ENCODE peak calls at places on chromosomes 11 and 22, in ten cellular contexts. A, N, L, Q, F, Y, Z, R, P and I are unnamed samples.

GRCh38 chr11:129815596-129816461 is at the start of gene TMEM45B:
- DNase-seq in A (peak; percentile 76), N (no peak), L (peak; percentile 26), Q (no peak), F (peak; percentile 42), Y (no peak), Z (peak; percentile 83), R (no peak), P (peak; percentile 78), I (no peak)

GRCh38 chr22:44180706-44181032 is at the start of gene PARVG:
- DNase-seq in A (peak; percentile 63), N (no peak), L (peak; percentile 32), Q (no peak), F (no peak), Y (no peak), Z (no peak), R (no peak), P (peak; percentile 70), I (no peak)

GRCh38 chr22:27110985-27111451 is 453.6 kb downstream of the MIAT start:
- DNase-seq in A (peak; percentile 32), N (peak; percentile 78), L (peak; percentile 49), Q (no peak), F (peak; percentile 24), Y (no peak), Z (no peak), R (no peak), P (no peak), I (no peak)

GRCh38 chr22:23213581-23214341 is 33.5 kb downstream of the BCR start:
- DNase-seq in A (no peak), N (no peak), L (no peak), Q (no peak), F (no peak), Y (no peak), Z (peak; percentile 2), R (no peak), P (peak; percentile 0), I (no peak)

GRCh38 chr11:112724194-112724790 is 236.9 kb upstream of the NCAM1 start:
- DNase-seq in A (no peak), N (no peak), L (no peak), Q (no peak), F (no peak), Y (no peak), Z (no peak), R (no peak), P (no peak), I (no peak)

GRCh38 chr11:2778630-2779498 is 79.1 kb upstream of the KCNQ1OT1 start:
- DNase-seq in A (peak; percentile 28), N (peak; percentile 26), L (peak; percentile 95), Q (peak; percentile 24), F (peak; percentile 92), Y (peak; percentile 88), Z (peak; percentile 78), R (no peak), P (peak; percentile 86), I (peak; percentile 86)

GRCh38 chr11:88553204-88553603 is 215.7 kb upstream of the CTSC start:
- DNase-seq in A (no peak), N (no peak), L (no peak), Q (no peak), F (no peak), Y (no peak), Z (no peak), R (no peak), P (no peak), I (no peak)

GRCh38 chr11:73262851-73263495 is 9.2 kb upstream of the P2RY6 start:
- DNase-seq in A (peak; percentile 14), N (peak; percentile 48), L (no peak), Q (no peak), F (no peak), Y (no peak), Z (no peak), R (no peak), P (no peak), I (no peak)

GRCh38 chr11:10498426-10499250 is 42.3 kb downstream of the RNF141 start:
- DNase-seq in A (peak; percentile 27), N (no peak), L (no peak), Q (no peak), F (no peak), Y (no peak), Z (no peak), R (no peak), P (no peak), I (no peak)

GRCh38 chr11:118198370-118198769 is 21.9 kb upstream of the SCN2B start:
- DNase-seq in A (peak; percentile 77), N (peak; percentile 58), L (peak; percentile 77), Q (peak; percentile 23), F (peak; percentile 84), Y (peak; percentile 88), Z (peak; percentile 85), R (no peak), P (peak; percentile 93), I (peak; percentile 62)

GRCh38 chr11:1760351-1761109 is 3.2 kb downstream of the CTSD start:
- DNase-seq in A (no peak), N (no peak), L (peak; percentile 25), Q (no peak), F (peak; percentile 85), Y (peak; percentile 94), Z (peak; percentile 90), R (no peak), P (peak; percentile 95), I (peak; percentile 91)

DNA sequence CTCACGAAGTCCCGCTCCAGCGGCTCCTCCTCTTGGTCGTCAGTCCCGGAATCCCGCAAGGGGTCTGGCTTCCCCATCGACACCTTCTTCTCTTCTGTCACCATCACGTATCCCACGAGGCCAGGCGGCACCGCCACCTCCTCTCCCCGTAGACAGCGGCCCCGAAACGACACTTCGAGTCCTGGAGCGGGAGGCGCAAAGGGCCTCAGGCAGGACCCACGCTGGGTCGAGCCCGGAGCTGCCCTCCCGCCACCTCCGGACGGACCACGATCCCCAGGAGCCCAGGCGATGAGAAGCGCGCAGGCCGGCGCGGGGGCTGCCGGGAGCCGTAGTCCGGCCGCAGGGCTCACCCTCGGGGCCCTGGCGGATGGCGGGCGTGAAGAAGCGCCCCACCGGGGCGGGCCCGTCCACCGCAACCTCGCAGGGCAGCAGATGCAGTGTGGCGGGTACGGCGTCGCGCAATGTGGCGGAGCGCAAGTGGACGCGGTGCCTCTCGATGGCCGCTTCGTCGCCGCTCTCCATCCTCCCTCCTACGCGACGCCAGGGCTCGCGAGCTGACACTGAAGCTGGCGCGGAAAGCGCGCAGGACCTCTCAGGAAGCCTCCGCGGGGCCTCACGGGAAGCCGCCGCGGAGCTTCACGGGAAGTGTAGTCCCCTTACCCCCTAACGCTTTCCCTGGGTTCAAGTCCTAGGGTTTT is at the start of gene RNASEH2C:
- DNase-seq in A (peak; percentile 86), N (peak; percentile 89), L (peak; percentile 93), Q (peak; percentile 50), F (peak; percentile 84), Y (peak; percentile 92), Z (peak; percentile 88), R (no peak), P (peak; percentile 95), I (peak; percentile 91)
- H3K27ac ChIP-seq in A (no peak within 1 kb of the TSS), N (peak within 1 kb of the TSS; percentile 96), L (peak within 1 kb of the TSS; percentile 65), Q (peak within 1 kb of the TSS; percentile 52), F (peak within 1 kb of the TSS; percentile 69), Y (peak within 1 kb of the TSS; percentile 94), Z (peak within 1 kb of the TSS; percentile 68), R (peak within 1 kb of the TSS; percentile 91), P (peak within 1 kb of the TSS; percentile 92), I (peak within 1 kb of the TSS; percentile 97)

GRCh38 chr11:45113807-45114206 is 32.6 kb upstream of the PRDM11 start:
- DNase-seq in A (no peak), N (no peak), L (no peak), Q (no peak), F (no peak), Y (no peak), Z (no peak), R (no peak), P (no peak), I (no peak)
- TF ChIP-seq CTCF in A (no peak), N (no peak), L (no peak), Q (no peak), F (no peak), Y (no peak), Z (no peak), R (no peak), P (no peak), I (no peak)

DNA sequence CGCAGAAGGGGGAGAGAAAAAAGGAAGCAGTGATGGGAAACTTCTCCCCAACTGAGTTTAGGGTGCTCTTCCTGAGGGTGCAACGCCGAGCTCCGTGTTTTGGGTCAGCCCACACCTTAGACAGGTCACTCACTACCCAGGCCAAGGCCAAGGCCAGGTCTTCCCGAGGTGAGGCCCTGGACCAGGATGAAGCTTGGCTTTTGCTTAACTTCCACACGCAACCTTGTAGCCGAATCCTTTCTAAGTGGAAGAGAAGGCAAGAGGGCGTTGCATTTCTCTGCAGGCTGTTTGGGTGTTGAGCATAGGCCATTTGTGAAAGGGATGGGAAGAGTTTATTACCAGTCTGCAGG is 1.4 kb downstream of the KREMEN1 start:
- DNase-seq in A (no peak), N (no peak), L (no peak), Q (no peak), F (no peak), Y (no peak), Z (no peak), R (no peak), P (no peak), I (no peak)
- H3K27ac ChIP-seq in A (no peak overlapping the region), N (no peak overlapping the region), L (no peak overlapping the region), Q (no peak overlapping the region), F (no peak overlapping the region), Y (no peak overlapping the region), Z (no peak overlapping the region), R (peak overlapping the region; percentile 92), P (peak overlapping the region; percentile 71), I (peak overlapping the region; percentile 66)

GRCh38 chr11:72102946-72103753 is at the start of gene LAMTOR1:
- DNase-seq in A (peak; percentile 99), N (peak; percentile 99), L (peak; percentile 99), Q (peak; percentile 98), F (peak; percentile 100), Y (peak; percentile 100), Z (peak; percentile 99), R (peak; percentile 99), P (peak; percentile 98), I (peak; percentile 97)
- TF ChIP-seq CTCF in A (peak; percentile 63), N (no peak), L (peak; percentile 51), Q (peak; percentile 46), F (peak; percentile 5), Y (peak; percentile 54), Z (peak; percentile 35), R (peak; percentile 53), P (peak; percentile 62), I (peak; percentile 56)

DNA sequence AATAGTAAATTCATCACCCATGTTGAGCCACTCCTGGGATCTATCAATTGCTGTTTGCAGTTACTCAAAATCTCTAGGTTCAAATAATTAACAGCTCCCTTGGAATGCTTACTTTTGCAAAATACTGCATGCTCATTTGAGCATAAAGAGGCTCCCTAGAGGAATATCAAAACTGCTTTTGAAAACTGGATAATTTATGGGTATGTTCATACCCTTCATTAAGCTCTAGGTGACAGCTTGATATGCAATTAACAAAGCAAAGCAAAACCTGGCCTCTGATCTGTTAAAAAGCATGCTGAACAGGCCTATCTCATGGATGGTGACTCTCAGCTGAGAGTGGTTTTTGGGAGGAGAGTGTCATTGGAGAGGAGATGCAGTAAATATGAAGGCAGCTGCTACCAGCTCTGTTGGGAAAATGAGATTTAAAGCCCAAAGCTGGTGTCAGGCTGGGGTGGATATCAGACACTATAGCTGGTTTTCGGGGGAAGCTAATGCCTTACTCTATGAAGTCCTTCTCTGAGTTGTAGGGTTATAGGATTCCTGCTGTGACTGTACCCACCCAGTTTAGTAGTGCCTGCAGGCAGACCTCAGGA is 110.9 kb downstream of the RASSF10 start:
- DNase-seq in A (no peak), N (no peak), L (no peak), Q (no peak), F (no peak), Y (no peak), Z (no peak), R (no peak), P (no peak), I (no peak)
- H3K27ac ChIP-seq in A (no peak overlapping the region), N (peak overlapping the region; percentile 83), L (no peak overlapping the region), Q (peak overlapping the region; percentile 62), F (no peak overlapping the region), Y (no peak overlapping the region), Z (no peak overlapping the region), R (peak overlapping the region; percentile 86), P (no peak overlapping the region), I (no peak overlapping the region)